ENCODE peak calls at places on chromosomes 3 and 15, in seven cellular contexts. I is colonic mucosa; D is effector memory CD4-positive, alpha-beta T cell; H is heart right ventricle; V is upper lobe of right lung; G is Karpas-422; K is HepG2. E is an unnamed sample.

GRCh38 chr3:170734043-170734736 is 135.8 kb downstream of the RPL22L1 start:
- DNase-seq in G (no peak), H (no peak), I (no peak), V (no peak), D (no peak), K (no peak), E (no peak)

GRCh38 chr15:42796955-42797779 is 60.2 kb upstream of the CDAN1 start:
- DNase-seq in D (no peak), G (no peak), K (no peak), V (no peak), I (no peak), H (no peak), E (no peak)

GRCh38 chr15:83243634-83244033 is 36.0 kb upstream of the HDGFL3 start:
- DNase-seq in I (no peak), G (no peak), V (no peak), D (no peak), H (no peak), K (no peak), E (no peak)

GRCh38 chr3:146590521-146590920 is 14.6 kb downstream of the PLSCR5 start:
- DNase-seq in K (no peak), V (no peak), D (no peak), G (no peak), H (no peak), I (no peak), E (no peak)

GRCh38 chr3:187770224-187770623 is 25.0 kb upstream of the BCL6 start:
- DNase-seq in D (no peak), G (no peak), K (no peak), V (no peak), H (no peak), I (no peak), E (peak; percentile 19)

GRCh38 chr15:90072978-90073640 is 29.2 kb downstream of the IDH2 start:
- DNase-seq in H (no peak), G (no peak), K (no peak), V (no peak), I (no peak), D (no peak), E (no peak)

GRCh38 chr15:68578175-68578959 is 426 bp upstream of the CORO2B start:
- DNase-seq in V (peak; percentile 82), G (no peak), H (peak; percentile 85), D (no peak), I (peak; percentile 42), K (no peak), E (peak; percentile 11)

GRCh38 chr3:14440531-14441239 is 38.3 kb downstream of the SLC6A6 start:
- DNase-seq in G (no peak), I (no peak), D (no peak), V (no peak), H (no peak), K (no peak), E (no peak)

GRCh38 chr15:65336767-65337435 is 32.4 kb downstream of the RNU5B-1 start:
- DNase-seq in I (no peak), K (no peak), V (no peak), H (no peak), G (peak; percentile 88), D (no peak), E (no peak)

GRCh38 chr15:74589826-74590225 is 25.8 kb upstream of the CLK3 start:
- DNase-seq in G (no peak), V (no peak), H (no peak), K (no peak), D (no peak), I (no peak), E (no peak)

GRCh38 chr3:27632431-27633223 is 89.5 kb downstream of the EOMES start:
- DNase-seq in K (peak; percentile 27), V (peak; percentile 81), D (peak; percentile 11), H (peak; percentile 57), I (peak; percentile 50), G (peak; percentile 58), E (peak; percentile 18)

GRCh38 chr15:88440021-88440420 is 27.2 kb downstream of the MRPL46 start:
- DNase-seq in K (no peak), D (no peak), I (no peak), H (no peak), V (no peak), G (no peak), E (no peak)

GRCh38 chr3:189233225-189233858 is 61.6 kb downstream of the TPRG1 start:
- DNase-seq in K (peak; percentile 39), G (peak; percentile 71), D (no peak), H (peak; percentile 14), V (no peak), I (peak; percentile 79), E (no peak)

GRCh38 chr15:42392309-42393024 is 33.2 kb downstream of the CAPN3 start:
- DNase-seq in D (no peak), I (peak; percentile 88), G (no peak), K (peak; percentile 98), H (no peak), V (no peak), E (no peak)

GRCh38 chr3:168981396-168981795 is 682.1 kb downstream of the MECOM start:
- DNase-seq in H (no peak), I (no peak), D (no peak), K (no peak), G (no peak), V (no peak), E (no peak)

GRCh38 chr3:42819351-42819965 is 10.2 kb downstream of the ACKR2 start:
- DNase-seq in K (peak; percentile 78), V (no peak), D (no peak), I (peak; percentile 63), H (no peak), G (no peak), E (no peak)

DNA sequence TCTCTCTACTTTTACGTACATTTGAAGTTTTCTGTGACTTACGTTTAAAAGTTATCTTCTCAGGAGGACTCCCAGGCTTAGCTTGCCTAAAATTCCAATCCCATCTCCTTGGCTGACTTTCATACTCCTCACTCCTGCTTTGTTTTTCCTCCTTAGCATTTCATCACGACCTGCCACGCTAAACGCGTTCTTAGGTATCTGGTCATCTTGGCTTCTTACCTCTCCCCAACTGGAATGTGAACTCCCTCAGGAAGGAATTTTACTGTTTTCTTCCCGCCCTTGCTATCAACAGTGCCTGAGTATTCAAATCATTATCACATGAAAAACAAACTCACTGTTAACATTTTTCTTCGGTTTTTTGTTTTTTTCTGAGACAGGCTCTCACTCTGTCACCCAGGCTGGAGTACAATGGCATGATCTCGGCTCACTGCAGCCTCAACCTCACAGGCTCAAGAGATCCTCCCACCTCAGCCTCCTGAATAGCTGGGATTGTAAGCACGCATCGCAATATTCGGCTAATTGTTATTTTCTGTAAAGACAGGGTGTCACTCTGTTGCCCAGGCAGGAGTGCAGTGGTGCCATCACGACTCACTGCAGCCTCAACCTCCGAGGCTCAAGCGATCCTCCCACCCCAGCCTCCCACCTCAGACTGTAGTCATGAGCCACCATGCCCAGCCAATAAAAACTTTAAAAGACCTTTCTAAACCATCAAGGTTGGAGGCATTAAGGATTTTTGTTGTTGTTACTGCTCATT is 57.2 kb upstream of the TFRC start:
- DNase-seq in G (no peak), D (no peak), K (no peak), I (no peak), V (no peak), H (no peak), E (no peak)
- H3K4me1 ChIP-seq in G (peaks cover 9% of the 10 kb centered on the region), D (no peaks in the 10 kb centered on the region), K (peaks cover 29% of the 10 kb centered on the region), I (no peaks in the 10 kb centered on the region), V (no peaks in the 10 kb centered on the region), H (no peaks in the 10 kb centered on the region), E (peaks cover 9% of the 10 kb centered on the region)

GRCh38 chr3:102068327-102068726 is 219.0 kb downstream of the NFKBIZ start:
- DNase-seq in D (no peak), I (no peak), K (no peak), V (no peak), H (no peak), G (no peak), E (no peak)
- H3K4me1 ChIP-seq in D (no peaks in the 10 kb centered on the region), I (no peaks in the 10 kb centered on the region), K (no peaks in the 10 kb centered on the region), V (no peaks in the 10 kb centered on the region), H (no peaks in the 10 kb centered on the region), G (no peaks in the 10 kb centered on the region), E (no peaks in the 10 kb centered on the region)

DNA sequence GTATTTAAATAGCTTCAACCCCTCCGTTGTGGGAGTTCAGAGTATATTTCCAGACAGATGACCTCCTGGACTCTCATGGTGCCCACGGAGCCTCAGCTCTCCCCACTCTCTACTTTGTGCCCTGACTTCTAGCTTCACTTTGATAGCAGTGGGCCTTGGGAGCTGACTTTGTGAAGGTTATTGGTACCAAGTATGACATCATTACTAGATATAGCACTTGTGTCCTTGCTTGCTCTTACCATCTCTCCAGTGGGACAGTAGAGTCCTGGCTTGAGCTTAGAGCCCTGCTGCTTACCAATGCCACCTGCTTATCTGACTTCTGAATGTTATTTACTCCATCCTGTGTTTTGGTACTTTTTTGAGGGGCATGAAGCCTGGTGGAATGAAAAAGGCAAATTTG is 53.4 kb downstream of the PPM1L start:
- DNase-seq in G (no peak), D (no peak), V (no peak), K (no peak), H (no peak), I (no peak), E (no peak)
- H3K4me1 ChIP-seq in G (no peaks in the 10 kb centered on the region), D (no peaks in the 10 kb centered on the region), V (peaks cover 4% of the 10 kb centered on the region), K (no peaks in the 10 kb centered on the region), H (peaks cover 21% of the 10 kb centered on the region), I (no peaks in the 10 kb centered on the region), E (no peaks in the 10 kb centered on the region)

GRCh38 chr3:66482005-66482404 is 18.8 kb downstream of the LRIG1 start:
- DNase-seq in D (no peak), H (no peak), G (no peak), I (no peak), V (no peak), K (no peak), E (no peak)

GRCh38 chr3:66481071-66482001 is 19.5 kb downstream of the LRIG1 start:
- DNase-seq in K (peak; percentile 99), H (no peak), V (no peak), I (peak; percentile 58), G (no peak), D (no peak), E (no peak)

GRCh38 chr3:66484106-66484857 is 16.5 kb downstream of the LRIG1 start:
- DNase-seq in H (no peak), V (no peak), D (no peak), G (no peak), K (no peak), I (no peak), E (no peak)

GRCh38 chr3:66485291-66485968 is 15.4 kb downstream of the LRIG1 start:
- DNase-seq in K (no peak), H (no peak), D (no peak), I (no peak), G (no peak), V (no peak), E (no peak)

DNA sequence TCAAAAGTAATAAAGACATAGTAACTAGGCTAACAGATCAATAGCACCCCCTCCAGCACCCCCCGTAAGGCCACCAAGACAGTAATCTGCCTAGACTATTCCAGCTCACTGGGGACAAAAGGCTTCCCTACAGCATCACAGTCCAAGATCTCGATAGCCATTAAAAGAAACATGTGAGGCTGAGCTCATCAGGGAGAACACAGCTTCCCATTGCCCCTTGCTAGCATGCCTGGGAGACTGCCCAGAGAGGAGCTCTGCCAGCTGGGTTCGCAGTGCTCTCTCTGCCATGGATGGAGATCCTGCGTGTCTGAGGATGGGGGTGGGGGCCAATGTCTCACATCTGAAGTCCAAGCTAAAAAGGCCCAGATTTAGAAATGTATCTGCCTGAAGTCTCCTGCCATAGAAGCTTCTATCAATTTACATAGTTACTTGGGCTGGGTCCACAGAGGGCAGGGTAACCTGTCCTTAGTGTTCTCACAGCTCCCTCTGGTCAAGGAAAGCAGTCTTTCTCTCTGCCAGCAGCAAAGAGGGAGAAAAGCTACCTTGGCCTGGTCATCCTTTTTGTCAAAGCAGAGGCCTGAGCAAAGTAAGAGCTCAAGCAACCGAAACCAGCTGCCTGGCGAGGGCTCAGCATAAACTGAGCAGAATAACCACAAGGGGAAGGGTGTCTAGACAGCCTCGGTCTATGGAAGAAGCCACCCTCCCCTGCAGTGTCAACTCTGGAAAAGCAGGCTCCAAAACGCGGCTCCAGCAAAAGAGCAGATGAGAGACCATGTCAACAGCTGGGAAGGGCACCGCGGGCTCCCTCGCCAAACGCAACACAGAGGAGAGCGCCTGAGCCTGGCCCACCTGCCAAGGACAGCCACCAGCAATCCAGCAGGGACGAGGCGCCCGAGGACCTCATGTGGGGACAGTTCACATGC is 17.6 kb downstream of the LRIG1 start:
- DNase-seq in D (no peak), H (peak; percentile 77), K (no peak), V (no peak), G (no peak), I (peak; percentile 66), E (no peak)
- H3K4me1 ChIP-seq in D (peaks cover 38% of the 10 kb centered on the region), H (peaks cover 63% of the 10 kb centered on the region), K (peaks cover 91% of the 10 kb centered on the region), V (peaks cover 78% of the 10 kb centered on the region), G (peaks cover 65% of the 10 kb centered on the region), I (peaks cover 42% of the 10 kb centered on the region), E (peaks cover 91% of the 10 kb centered on the region)

E was measured in CD4-positive, CD25-positive, alpha-beta regulatory T cell.